ENCODE peak calls at places on chromosome 21, in eight cellular contexts. E is psoas muscle; X is PC-3; R is HL-60; C is heart left ventricle; Y is A549; W is CD8-positive, alpha-beta T cell; G is dorsolateral prefrontal cortex. J is an unnamed sample.

GRCh38 chr21:38220270-38220737 is 36.5 kb upstream of the KCNJ15 start:
- DNase-seq in Y (no peak), R (no peak), G (no peak), C (no peak), W (no peak), X (no peak), E (no peak), J (no peak)

GRCh38 chr21:21813934-21814333 is 815.7 kb downstream of the NCAM2 start:
- DNase-seq in W (no peak), R (no peak), G (no peak), C (no peak), X (no peak), E (no peak), Y (no peak), J (no peak)

GRCh38 chr21:31282095-31282709 is 61.9 kb downstream of the TIAM1 start:
- DNase-seq in W (no peak), X (peak), R (no peak), C (peak), G (no peak), E (peak), Y (no peak), J (peak)

GRCh38 chr21:46195595-46196195 is 11.4 kb upstream of the SPATC1L start:
- DNase-seq in Y (no peak), W (no peak), E (no peak), C (no peak), X (no peak), G (no peak), R (no peak), J (no peak)

GRCh38 chr21:30340714-30341573 is 3.5 kb upstream of the KRTAP27-1 start:
- DNase-seq in E (peak), W (peak), C (no peak), R (no peak), G (no peak), X (peak), Y (peak), J (no peak)

GRCh38 chr21:44940116-44940631 is 345 bp downstream of the SLX9 start:
- DNase-seq in C (no peak), W (peak), R (peak), X (no peak), Y (no peak), E (no peak), G (no peak), J (no peak)

GRCh38 chr21:26177187-26177586 is 6.6 kb upstream of the APP start:
- DNase-seq in X (no peak), W (no peak), E (no peak), G (no peak), R (no peak), C (peak), Y (no peak), J (no peak)

GRCh38 chr21:27649746-27650145 is 682.9 kb upstream of the ADAMTS5 start:
- DNase-seq in Y (no peak), E (no peak), C (no peak), R (no peak), W (no peak), G (no peak), X (no peak), J (no peak)

GRCh38 chr21:35053356-35054096 is 4.4 kb upstream of the RUNX1 start:
- DNase-seq in Y (no peak), R (no peak), C (no peak), W (no peak), G (no peak), E (no peak), X (no peak), J (no peak)

GRCh38 chr21:34986561-34987533 is 62.3 kb downstream of the RUNX1 start:
- DNase-seq in G (no peak), C (no peak), R (no peak), W (peak), X (peak), Y (no peak), E (no peak), J (no peak)

DNA sequence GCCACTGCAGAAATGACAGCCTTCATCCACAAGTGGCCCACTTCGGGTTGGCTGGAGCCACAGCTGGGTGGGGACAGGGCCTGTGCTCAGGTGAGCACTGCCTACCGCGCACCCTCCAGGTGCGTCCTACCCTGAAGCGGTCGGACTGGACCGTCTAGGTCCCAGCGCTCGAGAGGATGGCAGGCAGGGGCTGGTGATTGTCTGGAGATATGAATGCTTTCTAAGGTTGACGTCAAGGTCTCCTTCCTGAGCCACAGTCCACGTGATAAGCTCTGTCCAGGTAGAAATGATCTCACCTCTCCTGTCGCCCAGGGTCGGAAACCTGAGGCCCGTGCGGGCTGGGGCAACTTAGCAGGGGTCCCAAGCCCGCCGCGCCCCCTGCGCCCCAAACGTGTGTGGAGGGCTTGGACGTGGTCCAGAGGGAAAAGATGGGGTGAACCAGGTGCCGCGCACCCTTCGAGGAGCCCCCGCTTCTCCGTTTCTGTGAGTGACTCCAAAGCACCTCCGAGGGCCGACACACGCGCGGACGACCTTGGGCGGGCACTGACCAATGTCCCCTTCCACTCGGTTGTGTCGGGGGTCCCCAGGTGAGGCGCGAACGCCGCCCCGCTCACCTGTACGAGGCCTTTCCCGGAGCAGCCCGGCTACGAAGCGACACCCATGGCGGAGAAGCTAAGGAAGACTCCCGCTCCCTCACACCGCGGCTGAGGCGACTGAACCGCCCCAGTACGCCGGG is 853 bp upstream of the DOP1B start:
- DNase-seq in E (no peak), Y (no peak), X (peak), R (no peak), C (no peak), G (peak), W (no peak), J (no peak)
- H3K27ac ChIP-seq in E (peak), Y (peak), X (peak), R (peak), C (peak), G (no peak), W (peak), J (no peak)

GRCh38 chr21:39649526-39649925 is 36.8 kb downstream of the B3GALT5 start:
- DNase-seq in G (no peak), R (no peak), Y (no peak), X (no peak), E (no peak), C (no peak), W (no peak), J (no peak)

GRCh38 chr21:39648879-39649278 is 36.1 kb downstream of the B3GALT5 start:
- DNase-seq in W (no peak), G (no peak), R (no peak), E (no peak), C (no peak), Y (no peak), X (no peak), J (no peak)

GRCh38 chr21:39645331-39645730 is 32.6 kb downstream of the B3GALT5 start:
- DNase-seq in C (no peak), R (no peak), X (no peak), G (no peak), Y (no peak), W (no peak), E (no peak), J (no peak)

GRCh38 chr21:39650306-39650705 is 37.6 kb downstream of the B3GALT5 start:
- DNase-seq in E (no peak), W (no peak), Y (no peak), X (no peak), C (no peak), R (no peak), G (no peak), J (no peak)

DNA sequence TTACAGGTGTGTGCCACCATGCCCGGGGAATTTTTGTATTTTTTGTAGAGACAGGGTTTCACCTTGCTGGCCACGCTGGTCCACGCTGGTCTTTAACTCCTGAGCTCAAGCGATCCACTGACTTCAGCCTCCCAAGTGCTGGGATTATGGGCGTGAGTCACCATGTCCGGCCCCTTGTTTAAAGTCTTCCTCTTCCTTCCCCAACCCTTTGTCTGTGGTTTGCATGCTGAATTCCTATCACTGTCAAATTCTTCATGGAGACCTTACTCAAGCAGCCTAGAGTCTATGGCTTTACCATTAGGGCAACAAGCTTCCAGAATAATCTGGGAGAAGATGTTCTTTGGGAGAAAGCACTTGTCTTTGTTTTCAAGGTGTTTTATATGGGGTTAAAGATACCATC is 34.7 kb downstream of the B3GALT5 start:
- DNase-seq in G (no peak), X (peak), C (no peak), E (no peak), W (no peak), Y (no peak), R (no peak), J (peak)
- H3K4me3 ChIP-seq in G (no peak), X (no peak), C (no peak), E (no peak), W (no peak), Y (no peak), R (no peak), J (no peak)

GRCh38 chr21:42744520-42745445 is 91.4 kb downstream of the PDE9A start:
- DNase-seq in C (no peak), X (no peak), Y (no peak), G (peak), W (no peak), R (no peak), E (no peak), J (no peak)

GRCh38 chr21:42745511-42746239 is 92.3 kb downstream of the PDE9A start:
- DNase-seq in X (no peak), G (peak), R (no peak), W (no peak), C (no peak), Y (no peak), E (no peak), J (no peak)

GRCh38 chr21:42746593-42747266 is 93.3 kb downstream of the PDE9A start:
- DNase-seq in E (no peak), G (peak), Y (no peak), R (peak), X (no peak), W (peak), C (peak), J (no peak)

GRCh38 chr21:42747267-42747701 is 93.9 kb downstream of the PDE9A start:
- DNase-seq in X (no peak), E (no peak), G (peak), R (no peak), Y (no peak), W (no peak), C (no peak), J (no peak)

GRCh38 chr21:42746240-42746592 is 92.8 kb downstream of the PDE9A start:
- DNase-seq in X (no peak), R (no peak), W (no peak), G (peak), Y (no peak), C (no peak), E (no peak), J (no peak)
- TF ChIP-seq CTCF in X (no peak), R (no peak), W (no peak), G (no peak), Y (no peak), C (no peak), E (no peak), J (no peak)

DNA sequence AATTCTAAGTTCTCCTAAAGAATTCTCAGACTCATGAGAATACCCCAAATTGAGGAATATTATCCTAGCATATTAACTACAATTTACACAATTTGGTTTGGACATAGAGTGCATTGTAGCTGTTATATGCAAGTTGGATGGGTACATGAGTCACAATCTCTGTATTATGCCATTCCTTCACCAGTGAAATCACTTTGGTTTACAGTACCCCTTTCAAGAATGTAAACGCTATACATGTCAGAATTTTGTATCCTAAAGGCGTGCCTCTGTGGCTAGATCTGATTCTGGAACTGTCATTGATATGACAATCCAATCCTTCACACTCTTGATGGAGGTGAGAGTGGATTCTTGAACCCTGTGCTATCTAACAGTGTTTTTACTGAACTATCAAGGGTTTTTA is 6.7 kb upstream of the IL10RB start:
- DNase-seq in R (no peak), G (no peak), C (no peak), X (peak), W (no peak), E (no peak), Y (no peak), J (no peak)
- H3K27ac ChIP-seq in R (peak), G (no peak), C (no peak), X (no peak), W (no peak), E (no peak), Y (no peak), J (no peak)

GRCh38 chr21:36384885-36385232 is 333 bp upstream of the CHAF1B start:
- DNase-seq in X (no peak), G (no peak), W (no peak), Y (no peak), C (no peak), E (no peak), R (no peak), J (no peak)
- H3K4me3 ChIP-seq in X (peak), G (peak), W (peak), Y (peak), C (peak), E (peak), R (no peak), J (peak)

J was measured in AG04450.